ENCODE peak calls at places on chromosomes 16 and 17, in eight cellular contexts. One of them, this sample, is unnamed.

GRCh38 chr17:73165616-73166404 is 1.0 kb downstream of the SSTR2 start:
- DNase-seq in choroid plexus epithelial cell: no peak
- DNase-seq in CD8-positive, alpha-beta memory T cell: no peak
- DNase-seq in anterior cingulate cortex: no peak
- DNase-seq in left ventricle myocardium superior: no peak
- DNase-seq in RCC 7860: no peak
- DNase-seq in Karpas-422: peak
- DNase-seq in stimulated activated CD4-positive, alpha-beta T cell treated with anti-CD3 and anti-CD28 coated beads, Interleukin-4, amount 100 ng/mL, for 4 hours: no peak
- DNase-seq in this sample: no peak

GRCh38 chr17:79914813-79915740 is 75.8 kb upstream of the CBX4 start:
- DNase-seq in choroid plexus epithelial cell: no peak
- DNase-seq in Karpas-422: no peak
- DNase-seq in left ventricle myocardium superior: no peak
- DNase-seq in CD8-positive, alpha-beta memory T cell: no peak
- DNase-seq in stimulated activated CD4-positive, alpha-beta T cell treated with anti-CD3 and anti-CD28 coated beads, Interleukin-4, amount 100 ng/mL, for 4 hours: no peak
- DNase-seq in RCC 7860: no peak
- DNase-seq in anterior cingulate cortex: no peak
- DNase-seq in this sample: no peak

GRCh38 chr16:3878610-3879009 is 1.9 kb downstream of the CREBBP start:
- DNase-seq in stimulated activated CD4-positive, alpha-beta T cell treated with anti-CD3 and anti-CD28 coated beads, Interleukin-4, amount 100 ng/mL, for 4 hours: no peak
- DNase-seq in choroid plexus epithelial cell: peak
- DNase-seq in Karpas-422: peak
- DNase-seq in CD8-positive, alpha-beta memory T cell: no peak
- DNase-seq in anterior cingulate cortex: no peak
- DNase-seq in left ventricle myocardium superior: no peak
- DNase-seq in RCC 7860: no peak
- DNase-seq in this sample: no peak

GRCh38 chr17:71111945-71112344 is 942.6 kb downstream of the KCNJ2 start:
- DNase-seq in anterior cingulate cortex: no peak
- DNase-seq in choroid plexus epithelial cell: no peak
- DNase-seq in CD8-positive, alpha-beta memory T cell: no peak
- DNase-seq in RCC 7860: no peak
- DNase-seq in stimulated activated CD4-positive, alpha-beta T cell treated with anti-CD3 and anti-CD28 coated beads, Interleukin-4, amount 100 ng/mL, for 4 hours: no peak
- DNase-seq in Karpas-422: no peak
- DNase-seq in left ventricle myocardium superior: no peak
- DNase-seq in this sample: no peak

GRCh38 chr17:77893144-77894044 is 65.1 kb upstream of the TNRC6C start:
- DNase-seq in anterior cingulate cortex: no peak
- DNase-seq in CD8-positive, alpha-beta memory T cell: no peak
- DNase-seq in stimulated activated CD4-positive, alpha-beta T cell treated with anti-CD3 and anti-CD28 coated beads, Interleukin-4, amount 100 ng/mL, for 4 hours: no peak
- DNase-seq in left ventricle myocardium superior: no peak
- DNase-seq in Karpas-422: peak
- DNase-seq in RCC 7860: no peak
- DNase-seq in choroid plexus epithelial cell: no peak
- DNase-seq in this sample: no peak

GRCh38 chr16:79360267-79360666 is 240.3 kb downstream of the MAF start:
- DNase-seq in stimulated activated CD4-positive, alpha-beta T cell treated with anti-CD3 and anti-CD28 coated beads, Interleukin-4, amount 100 ng/mL, for 4 hours: no peak
- DNase-seq in CD8-positive, alpha-beta memory T cell: no peak
- DNase-seq in anterior cingulate cortex: no peak
- DNase-seq in RCC 7860: no peak
- DNase-seq in Karpas-422: no peak
- DNase-seq in choroid plexus epithelial cell: no peak
- DNase-seq in left ventricle myocardium superior: no peak
- DNase-seq in this sample: no peak

GRCh38 chr17:27497696-27498095 is 41.4 kb downstream of the KSR1 start:
- DNase-seq in RCC 7860: no peak
- DNase-seq in anterior cingulate cortex: no peak
- DNase-seq in Karpas-422: no peak
- DNase-seq in CD8-positive, alpha-beta memory T cell: no peak
- DNase-seq in stimulated activated CD4-positive, alpha-beta T cell treated with anti-CD3 and anti-CD28 coated beads, Interleukin-4, amount 100 ng/mL, for 4 hours: no peak
- DNase-seq in choroid plexus epithelial cell: no peak
- DNase-seq in left ventricle myocardium superior: no peak
- DNase-seq in this sample: no peak

GRCh38 chr17:59790936-59791335 is 83.5 kb downstream of the VMP1 start:
- DNase-seq in RCC 7860: no peak
- DNase-seq in left ventricle myocardium superior: no peak
- DNase-seq in CD8-positive, alpha-beta memory T cell: no peak
- DNase-seq in Karpas-422: no peak
- DNase-seq in stimulated activated CD4-positive, alpha-beta T cell treated with anti-CD3 and anti-CD28 coated beads, Interleukin-4, amount 100 ng/mL, for 4 hours: no peak
- DNase-seq in anterior cingulate cortex: no peak
- DNase-seq in choroid plexus epithelial cell: no peak
- DNase-seq in this sample: no peak

GRCh38 chr16:6797223-6797622 is 535.4 kb upstream of the RBFOX1 start:
- DNase-seq in left ventricle myocardium superior: no peak
- DNase-seq in choroid plexus epithelial cell: no peak
- DNase-seq in Karpas-422: no peak
- DNase-seq in stimulated activated CD4-positive, alpha-beta T cell treated with anti-CD3 and anti-CD28 coated beads, Interleukin-4, amount 100 ng/mL, for 4 hours: no peak
- DNase-seq in CD8-positive, alpha-beta memory T cell: no peak
- DNase-seq in anterior cingulate cortex: no peak
- DNase-seq in RCC 7860: no peak
- DNase-seq in this sample: no peak

GRCh38 chr17:40810505-40810904 is 10.7 kb upstream of the KRT28 start:
- DNase-seq in CD8-positive, alpha-beta memory T cell: no peak
- DNase-seq in anterior cingulate cortex: no peak
- DNase-seq in choroid plexus epithelial cell: no peak
- DNase-seq in Karpas-422: no peak
- DNase-seq in RCC 7860: peak
- DNase-seq in stimulated activated CD4-positive, alpha-beta T cell treated with anti-CD3 and anti-CD28 coated beads, Interleukin-4, amount 100 ng/mL, for 4 hours: no peak
- DNase-seq in left ventricle myocardium superior: no peak
- DNase-seq in this sample: no peak

This sample was measured in activated T-helper 9 cell treated with anti-CD3 and anti-CD28 coated beads, Interleukin-2, amount 50 U/mL, for 16 hours.